ENCODE peak calls at places on chromosomes 4 and X, in ten cellular contexts. H is neural crest cell; C is choroid plexus epithelial cell; D is effector CD4-positive, alpha-beta T cell; Q is WTC11; B is activated CD8-positive, alpha-beta memory T cell treated with anti-CD3 and anti-CD28 coated beads for 1 hour; W is endodermal cell; U is activated CD8-positive, alpha-beta T cell treated with anti-CD3 and anti-CD28 coated beads for 36 hours; E is LHCN-M2; G is OCI-M1. F is an unnamed sample.

GRCh38 chr4:114512595-114513295 is 85.9 kb upstream of the UGT8 start:
- DNase-seq in D (no peak), H (no peak), U (no peak), G (no peak), Q (no peak), E (no peak), C (no peak), W (no peak), B (no peak), F (no peak)

GRCh38 chr4:106338671-106339070 is 22.3 kb downstream of the AIMP1 start:
- DNase-seq in D (no peak), G (no peak), E (no peak), C (no peak), W (no peak), Q (no peak), U (no peak), H (no peak), B (no peak), F (no peak)

GRCh38 chr4:87419578-87420249 is 2.7 kb upstream of the NUDT9 start:
- DNase-seq in U (no peak), D (no peak), C (peak), Q (no peak), G (no peak), W (no peak), B (no peak), E (peak), H (no peak), F (no peak)

GRCh38 chr4:15778742-15779231 is 659 bp downstream of the CD38 start:
- DNase-seq in Q (peak), C (peak), W (no peak), B (no peak), E (no peak), G (peak), H (no peak), U (peak), D (no peak), F (no peak)

GRCh38 chrX:38151426-38151825 is 69.2 kb downstream of the SRPX start:
- DNase-seq in C (peak), H (no peak), W (no peak), E (peak), Q (no peak), G (no peak), B (no peak), D (no peak), U (no peak), F (no peak)

GRCh38 chr4:44145868-44146267 is 302.7 kb downstream of the KCTD8 start:
- DNase-seq in W (no peak), Q (no peak), D (no peak), B (no peak), G (no peak), C (peak), H (no peak), U (no peak), E (no peak), F (no peak)

GRCh38 chr4:147879676-147880075 is 147.8 kb downstream of the ARHGAP10 start:
- DNase-seq in G (no peak), Q (no peak), C (no peak), E (no peak), D (no peak), B (no peak), U (no peak), H (no peak), W (no peak), F (no peak)

GRCh38 chr4:29970626-29971025 is 749.5 kb upstream of the PCDH7 start:
- DNase-seq in E (no peak), Q (no peak), G (peak), B (no peak), U (no peak), D (no peak), W (peak), H (no peak), C (no peak), F (peak)

GRCh38 chr4:33369366-33369899 is 2649.3 kb downstream of the PCDH7 start:
- DNase-seq in C (peak), U (no peak), Q (no peak), W (no peak), B (no peak), H (no peak), G (no peak), E (peak), D (no peak), F (no peak)

GRCh38 chr4:143403551-143403816 is 66.8 kb downstream of the GAB1 start:
- DNase-seq in G (peak), E (no peak), W (no peak), C (no peak), U (no peak), H (no peak), Q (no peak), D (no peak), B (no peak), F (no peak)

GRCh38 chr4:94540476-94540875 is 88.7 kb downstream of the PDLIM5 start:
- DNase-seq in G (no peak), U (no peak), H (no peak), B (no peak), W (no peak), Q (no peak), C (no peak), E (no peak), D (no peak), F (no peak)

GRCh38 chr4:76896731-76897521 is 1.0 kb downstream of the SOWAHB start:
- DNase-seq in E (no peak), D (peak), C (peak), B (no peak), G (no peak), H (peak), W (peak), U (peak), Q (peak), F (peak)

GRCh38 chr4:54784188-54784671 is 126.5 kb downstream of the KIT start:
- DNase-seq in G (no peak), H (no peak), B (no peak), U (no peak), E (peak), Q (no peak), D (no peak), C (peak), W (no peak), F (no peak)

GRCh38 chr4:84482564-84483563 is 16.2 kb downstream of the NKX6-1 start:
- DNase-seq in B (no peak), G (no peak), C (peak), D (no peak), U (peak), Q (peak), E (no peak), H (no peak), W (peak), F (peak)

GRCh38 chr4:187188118-187188517 is 464.5 kb upstream of the FAT1 start:
- DNase-seq in E (no peak), H (no peak), D (no peak), G (no peak), B (no peak), U (no peak), Q (no peak), W (no peak), C (no peak), F (no peak)

GRCh38 chrX:7372843-7373525 is 225.0 kb upstream of the PUDP start:
- DNase-seq in C (peak), B (no peak), E (peak), Q (no peak), G (no peak), H (no peak), D (no peak), U (no peak), W (no peak), F (no peak)

GRCh38 chrX:10892605-10893225 is 218.4 kb upstream of the HCCS start:
- DNase-seq in Q (no peak), H (no peak), U (no peak), W (no peak), C (no peak), E (peak), G (peak), B (no peak), D (no peak), F (no peak)

GRCh38 chr4:174631901-174632758 is 109.8 kb upstream of the HPGD start:
- DNase-seq in Q (no peak), D (no peak), W (no peak), U (peak), B (no peak), H (no peak), G (peak), E (peak), C (peak), F (peak)

GRCh38 chrX:53681661-53682060 is 4.9 kb downstream of the HUWE1 start:
- DNase-seq in D (no peak), C (no peak), B (no peak), E (peak), U (peak), W (no peak), G (no peak), Q (no peak), H (no peak), F (no peak)

GRCh38 chrX:13659057-13659456 is 6.1 kb downstream of the TCEANC start:
- DNase-seq in G (peak), W (no peak), Q (no peak), E (peak), B (no peak), U (no peak), C (peak), D (no peak), H (no peak), F (peak)

GRCh38 chrX:68691102-68691501 is 43.6 kb downstream of the STARD8 start:
- DNase-seq in E (no peak), B (no peak), C (no peak), D (no peak), W (no peak), U (no peak), H (no peak), G (peak), Q (no peak), F (no peak)